ENCODE peak calls at places on chromosomes 13 and 19, in nine cellular contexts. D is ascending aorta, C is epithelial cell of esophagus, L is GM23338, W is colonic mucosa, T is suprapubic skin, U is cardiac fibroblast, H is left ventricle myocardium inferior, A is AG10803. N is an unnamed sample.

GRCh38 chr19:3304871-3305423 is 61.4 kb upstream of the NFIC start:
- DNase-seq in W (peak), H (peak), D (peak), L (peak), C (peak), T (no peak), A (peak), U (peak), N (peak)

GRCh38 chr13:20503088-20504083 is 22.3 kb downstream of the CRYL1 start:
- DNase-seq in L (no peak), C (no peak), T (no peak), D (no peak), W (no peak), H (no peak), A (no peak), U (no peak), N (no peak)

GRCh38 chr13:43786766-43787517 is at the start of gene ENOX1:
- DNase-seq in T (peak), C (peak), W (peak), A (peak), H (peak), U (peak), L (peak), D (no peak), N (peak)

GRCh38 chr13:48731957-48732569 is 78.3 kb downstream of the CYSLTR2 start:
- DNase-seq in D (no peak), W (peak), C (peak), L (peak), T (no peak), U (no peak), H (peak), A (peak), N (no peak)

GRCh38 chr13:49935171-49936084 is 712 bp downstream of the SPRYD7 start:
- DNase-seq in A (peak), H (peak), L (peak), U (peak), W (peak), C (peak), D (peak), T (no peak), N (peak)

GRCh38 chr19:35236638-35237400 is 8.3 kb upstream of the FAM187B start:
- DNase-seq in C (peak), A (no peak), U (no peak), D (no peak), H (no peak), W (no peak), T (no peak), L (peak), N (no peak)

GRCh38 chr19:2618611-2619010 is 83.9 kb downstream of the GNG7 start:
- DNase-seq in D (peak), A (peak), L (no peak), W (peak), C (peak), T (no peak), U (peak), H (peak), N (no peak)

GRCh38 chr19:8308891-8309291 is 733 bp upstream of the CD320 start:
- DNase-seq in L (no peak), T (peak), H (peak), D (peak), C (no peak), W (peak), U (no peak), A (no peak), N (no peak)

GRCh38 chr19:46717716-46718143 is 816 bp upstream of the PRKD2 start:
- DNase-seq in D (no peak), W (peak), H (no peak), U (no peak), L (no peak), A (no peak), C (no peak), T (no peak), N (no peak)

GRCh38 chr13:102597029-102598015 is 536 bp downstream of the TPP2 start:
- DNase-seq in U (peak), D (peak), W (peak), L (peak), C (peak), A (peak), H (peak), T (peak), N (peak)

GRCh38 chr13:31761951-31762350 is 22.6 kb downstream of the RXFP2 start:
- DNase-seq in C (no peak), H (no peak), U (peak), L (no peak), W (no peak), T (no peak), A (peak), D (no peak), N (no peak)

GRCh38 chr13:46516624-46517318 is 36.2 kb upstream of the LRCH1 start:
- DNase-seq in A (peak), U (peak), T (no peak), H (no peak), C (no peak), L (peak), W (no peak), D (no peak), N (peak)
- H3K4me3 ChIP-seq in A (no peak), U (no peak), T (no peak), H (no peak), C (no peak), L (no peak), W (no peak), D (no peak), N (no peak)

GRCh38 chr19:18881491-18881890 is 14.5 kb downstream of the CERS1 start:
- DNase-seq in T (no peak), C (no peak), A (no peak), W (no peak), U (no peak), L (no peak), H (no peak), D (no peak), N (no peak)
- TF ChIP-seq CTCF in T (no peak), C (no peak), A (no peak), W (no peak), U (no peak), L (no peak), H (no peak), D (no peak), N (no peak)

GRCh38 chr19:6866646-6867255 is 20.6 kb upstream of the ADGRE1 start:
- DNase-seq in A (no peak), U (no peak), D (no peak), H (no peak), L (no peak), W (no peak), T (no peak), C (no peak), N (no peak)

GRCh38 chr19:6865849-6866248 is 21.5 kb upstream of the ADGRE1 start:
- DNase-seq in U (no peak), L (no peak), W (no peak), D (no peak), A (no peak), H (no peak), C (no peak), T (no peak), N (no peak)

GRCh38 chr19:6868341-6868740 is 19.0 kb upstream of the ADGRE1 start:
- DNase-seq in L (no peak), D (no peak), C (no peak), H (no peak), T (no peak), U (no peak), A (no peak), W (peak), N (no peak)

GRCh38 chr19:6861683-6862286 is 25.6 kb upstream of the ADGRE1 start:
- DNase-seq in U (no peak), T (no peak), W (no peak), H (no peak), D (no peak), L (no peak), C (peak), A (no peak), N (no peak)

DNA sequence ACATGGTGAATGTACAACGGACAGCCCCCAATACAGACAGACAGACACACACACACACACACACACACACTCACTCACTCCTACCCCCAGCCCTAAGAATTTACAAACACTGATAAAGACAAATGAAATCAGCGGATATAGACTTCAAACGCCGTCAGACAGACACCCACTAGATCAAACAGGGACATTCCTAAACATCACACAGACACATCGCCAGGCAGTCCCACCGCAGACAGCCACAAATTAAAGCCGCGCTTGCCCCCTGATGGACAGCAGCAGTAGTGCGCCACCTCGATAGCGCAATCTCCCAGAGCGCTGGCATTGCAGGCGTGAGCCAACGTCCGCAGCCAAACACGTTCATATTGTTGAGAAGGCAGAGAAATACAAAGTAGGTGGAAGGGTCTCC is 24.7 kb upstream of the ADGRE1 start:
- DNase-seq in T (peak), A (peak), H (peak), U (peak), D (peak), W (peak), C (peak), L (peak), N (peak)
- H3K4me3 ChIP-seq in T (peak), A (peak), H (peak), U (no peak), D (peak), W (peak), C (no peak), L (no peak), N (no peak)

GRCh38 chr13:62278271-62278670 is 862.6 kb upstream of the PCDH20 start:
- DNase-seq in T (no peak), C (no peak), W (no peak), D (no peak), U (no peak), A (no peak), L (no peak), H (no peak), N (no peak)
- TF ChIP-seq CTCF in T (no peak), C (no peak), W (no peak), D (no peak), U (no peak), A (no peak), L (no peak), H (no peak), N (no peak)

DNA sequence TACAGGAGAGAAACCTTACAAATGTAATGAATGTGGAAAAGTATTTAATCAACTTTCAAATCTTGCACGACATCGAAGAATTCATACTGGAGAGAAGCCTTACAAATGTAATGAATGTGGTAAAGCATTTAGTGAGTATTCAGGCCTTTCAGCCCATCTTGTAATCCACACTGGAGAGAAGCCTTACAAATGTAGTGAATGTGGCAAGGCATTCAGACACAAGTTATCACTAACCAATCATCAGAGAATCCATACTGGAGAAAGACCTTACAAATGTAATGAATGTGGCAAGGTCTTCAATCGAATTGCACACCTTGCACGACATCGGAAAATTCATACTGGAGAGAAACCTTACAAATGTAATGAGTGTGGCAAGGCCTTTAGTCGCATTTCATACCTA is 13.6 kb upstream of the ZNF610 start:
- DNase-seq in H (no peak), W (no peak), C (no peak), U (no peak), A (no peak), L (no peak), T (no peak), D (no peak), N (no peak)
- H3K4me3 ChIP-seq in H (no peak), W (no peak), C (no peak), U (no peak), A (no peak), L (no peak), T (no peak), D (no peak), N (no peak)

DNA sequence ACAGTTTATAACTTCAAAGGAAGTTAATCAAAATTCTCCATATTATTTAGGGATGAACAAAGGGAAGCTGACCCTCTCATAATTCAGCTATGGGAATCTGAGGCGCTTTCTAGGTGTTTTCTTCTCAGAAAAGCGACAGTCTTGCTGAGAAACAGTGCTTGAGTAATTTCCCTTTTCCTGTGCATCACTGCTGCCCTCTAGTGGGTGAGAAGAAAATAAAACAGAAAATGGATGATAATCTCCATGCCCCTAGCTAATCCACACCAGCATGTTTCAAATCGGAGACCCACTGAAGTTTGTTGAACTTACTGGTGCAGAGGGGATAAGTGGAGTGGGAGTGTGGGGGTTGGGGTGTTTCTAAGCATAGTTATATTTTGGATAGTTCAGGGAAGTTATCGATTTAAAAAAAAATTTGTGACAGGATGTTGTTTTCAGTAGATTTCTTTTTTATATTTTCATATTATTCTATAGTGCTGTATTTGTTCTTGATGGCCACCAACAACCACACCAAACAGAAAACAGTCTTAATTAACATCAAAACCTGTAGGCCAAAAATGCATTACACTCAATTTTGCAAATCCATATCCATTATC is 21.4 kb downstream of the LCP1 start:
- DNase-seq in D (no peak), W (no peak), C (peak), L (peak), T (no peak), A (peak), H (no peak), U (peak), N (peak)
- TF ChIP-seq CTCF in D (peak), W (peak), C (peak), L (peak), T (peak), A (peak), H (peak), U (peak), N (peak)

DNA sequence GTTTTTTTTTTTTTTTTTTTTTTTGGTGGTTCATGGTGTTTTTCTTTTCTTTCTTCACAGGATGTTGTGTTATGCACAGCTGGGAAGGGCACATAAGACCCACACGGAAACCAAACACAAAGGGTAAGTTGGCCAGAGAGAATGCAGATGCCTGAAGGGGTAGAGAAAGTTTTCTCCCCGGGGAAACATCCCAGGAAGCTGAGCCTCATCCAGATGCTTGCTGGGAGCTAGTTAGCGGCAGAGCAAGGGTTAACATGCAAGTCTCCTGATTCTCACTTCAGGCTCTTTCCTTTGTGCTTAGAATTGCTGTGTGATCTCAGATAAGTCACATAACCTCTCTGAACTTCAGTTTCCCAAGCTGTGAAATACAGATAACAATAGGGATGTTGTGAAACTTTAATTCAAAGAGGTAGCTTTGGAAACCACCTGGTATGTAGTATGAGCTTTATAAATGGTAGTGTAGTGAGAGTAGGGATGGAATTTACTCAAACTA is 3.1 kb downstream of the ADGRE1 start:
- DNase-seq in U (no peak), A (no peak), C (no peak), D (no peak), L (no peak), T (no peak), H (no peak), W (no peak), N (no peak)
- H3K4me3 ChIP-seq in U (no peak), A (no peak), C (no peak), D (no peak), L (no peak), T (no peak), H (no peak), W (no peak), N (no peak)

GRCh38 chr19:21694171-21694906 is 73.0 kb downstream of the ZNF100 start:
- DNase-seq in U (no peak), D (no peak), A (no peak), H (no peak), W (no peak), T (no peak), C (no peak), L (no peak), N (no peak)

GRCh38 chr19:21699197-21699596 is 68.2 kb downstream of the ZNF100 start:
- DNase-seq in D (no peak), A (no peak), W (no peak), C (no peak), T (no peak), L (peak), U (no peak), H (no peak), N (no peak)

GRCh38 chr19:21697698-21698097 is 69.7 kb downstream of the ZNF100 start:
- DNase-seq in H (no peak), A (no peak), W (no peak), L (no peak), U (no peak), D (no peak), C (no peak), T (no peak), N (no peak)

GRCh38 chr19:21697171-21697570 is 70.2 kb downstream of the ZNF100 start:
- DNase-seq in U (no peak), L (no peak), W (no peak), C (no peak), D (no peak), A (no peak), T (no peak), H (no peak), N (no peak)

DNA sequence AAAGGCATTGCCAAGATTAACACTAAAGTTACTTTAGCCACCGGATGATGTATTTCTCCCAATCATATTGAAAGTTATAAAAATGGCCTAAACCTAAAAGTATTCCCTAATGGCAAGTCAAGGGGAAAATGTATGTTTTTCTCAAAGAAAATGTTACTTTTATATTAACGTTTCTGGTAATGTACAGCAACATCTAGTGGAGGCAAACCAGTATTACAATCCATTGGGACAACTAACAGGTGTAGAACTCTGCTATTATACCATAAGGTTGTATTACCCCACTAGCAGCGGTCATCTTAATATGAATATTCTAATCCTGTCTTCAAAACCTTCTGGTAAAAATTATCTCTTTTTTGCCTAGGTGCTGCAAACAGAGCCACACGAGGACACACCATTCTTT is 69.2 kb downstream of the ZNF100 start:
- DNase-seq in A (peak), C (peak), W (peak), U (peak), H (no peak), T (no peak), D (no peak), L (peak), N (peak)
- TF ChIP-seq CTCF in A (peak), C (peak), W (peak), U (peak), H (peak), T (no peak), D (peak), L (peak), N (no peak)